ENCODE peak calls at places on chromosomes 16 and 17, in six cellular contexts. L, C, K, R, O and P are unnamed samples.

GRCh38 chr17:28727727-28728363 is 743 bp upstream of the NEK8 start:
- DNase-seq in L (peak), C (peak), K (peak), R (peak), O (peak), P (peak)

GRCh38 chr17:45345554-45346254 is 28.9 kb upstream of the MAP3K14 start:
- DNase-seq in L (no peak), C (peak), K (no peak), R (no peak), O (peak), P (peak)

GRCh38 chr16:74847202-74847601 is 72.6 kb upstream of the FA2H start:
- DNase-seq in L (no peak), C (no peak), K (no peak), R (no peak), O (no peak), P (no peak)

GRCh38 chr17:57937492-57937891 is 17.7 kb downstream of the CUEDC1 start:
- DNase-seq in L (no peak), C (no peak), K (no peak), R (no peak), O (no peak), P (no peak)

GRCh38 chr17:39235555-39236221 is 9.9 kb upstream of the STAC2 start:
- DNase-seq in L (peak), C (peak), K (peak), R (no peak), O (peak), P (peak)

GRCh38 chr16:50238868-50239301 is 27.5 kb upstream of the ADCY7 start:
- DNase-seq in L (no peak), C (no peak), K (no peak), R (no peak), O (no peak), P (no peak)

GRCh38 chr17:21300601-21301571 is 16.4 kb downstream of the MAP2K3 start:
- DNase-seq in L (no peak), C (no peak), K (no peak), R (no peak), O (no peak), P (no peak)

GRCh38 chr17:1720856-1721386 is 3.6 kb upstream of the WDR81 start:
- DNase-seq in L (peak), C (peak), K (no peak), R (peak), O (peak), P (peak)

GRCh38 chr16:76639685-76640289 is 362.6 kb downstream of the CNTNAP4 start:
- DNase-seq in L (no peak), C (peak), K (no peak), R (no peak), O (peak), P (peak)

GRCh38 chr16:1832831-1833454 is 5.9 kb downstream of the FAHD1 start:
- DNase-seq in L (no peak), C (no peak), K (no peak), R (no peak), O (no peak), P (no peak)